ENCODE peak calls at places on chromosome 18, in five cellular contexts. J, F, M, Y and H are unnamed samples.

GRCh38 chr18:35771172-35771571 is 189.6 kb downstream of the GALNT1 start:
- DNase-seq in Y (no peak), J (no peak), F (no peak), M (no peak), H (no peak)

GRCh38 chr18:37668971-37669747 is 103.6 kb upstream of the CELF4 start:
- DNase-seq in M (peak), F (no peak), Y (no peak), J (no peak), H (no peak)

GRCh38 chr18:72871091-72871490 is 3.3 kb upstream of the NETO1 start:
- DNase-seq in Y (no peak), F (no peak), M (no peak), J (no peak), H (no peak)

GRCh38 chr18:7844418-7844817 is 277.3 kb downstream of the PTPRM start:
- DNase-seq in J (no peak), F (no peak), Y (no peak), M (no peak), H (no peak)

GRCh38 chr18:28581503-28582169 is 404.7 kb upstream of the CDH2 start:
- DNase-seq in M (no peak), J (no peak), F (peak), Y (no peak), H (no peak)

GRCh38 chr18:22933206-22933957 is at the start of gene RBBP8:
- DNase-seq in M (peak), Y (peak), J (peak), F (peak), H (peak)

GRCh38 chr18:59835656-59836379 is 64.0 kb upstream of the PMAIP1 start:
- DNase-seq in F (peak), J (no peak), Y (no peak), M (peak), H (no peak)

GRCh38 chr18:12327510-12328178 is 19.6 kb downstream of the TUBB6 start:
- DNase-seq in M (peak), J (no peak), F (no peak), Y (peak), H (peak)

GRCh38 chr18:10249270-10249669 is 205.2 kb upstream of the APCDD1 start:
- DNase-seq in M (peak), F (no peak), Y (peak), J (no peak), H (peak)

GRCh38 chr18:74286106-74286856 is 5.5 kb downstream of the CYB5A start:
- DNase-seq in M (no peak), F (no peak), J (no peak), Y (no peak), H (no peak)

GRCh38 chr18:80108122-80108536 is 933 bp upstream of the ADNP2 start:
- DNase-seq in Y (no peak), M (peak), F (no peak), J (no peak), H (no peak)

GRCh38 chr18:73638709-73639108 is 508.9 kb downstream of the FBXO15 start:
- DNase-seq in J (no peak), M (no peak), Y (no peak), F (no peak), H (no peak)

GRCh38 chr18:65753520-65753919 is 2.7 kb downstream of the CDH7 start:
- DNase-seq in J (peak), M (peak), Y (peak), F (peak), H (peak)

GRCh38 chr18:11807233-11807632 is 44.0 kb upstream of the CHMP1B start:
- DNase-seq in M (no peak), Y (no peak), J (no peak), F (no peak), H (no peak)

GRCh38 chr18:56479836-56480235 is 158.6 kb downstream of the TXNL1 start:
- DNase-seq in J (no peak), Y (no peak), M (no peak), F (no peak), H (no peak)

GRCh38 chr18:76823166-76823539 is 796 bp downstream of the ZNF236 start:
- DNase-seq in Y (no peak), M (no peak), F (no peak), J (no peak), H (no peak)

GRCh38 chr18:73232933-73233332 is 365.1 kb upstream of the NETO1 start:
- DNase-seq in Y (no peak), J (no peak), F (no peak), M (no peak), H (no peak)

GRCh38 chr18:48152549-48152948 is 222.1 kb upstream of the SMAD2 start:
- DNase-seq in F (no peak), J (no peak), Y (no peak), M (no peak), H (peak)

GRCh38 chr18:38933910-38934510 is 1368.4 kb upstream of the CELF4 start:
- DNase-seq in Y (no peak), M (no peak), J (no peak), F (no peak), H (no peak)